ENCODE peak calls at places on chromosomes 3 and 15, in seven cellular contexts. Y is natural killer cell; F is AG04450; J is fibroblast of mammary gland; D is effector memory CD8-positive, alpha-beta T cell; Q is GM18507; I is effector CD4-positive, alpha-beta T cell. R is an unnamed sample.

GRCh38 chr3:36868614-36869436 is 76.0 kb downstream of the TRANK1 start:
- DNase-seq in Y (no peak), F (peak), J (peak), D (peak), Q (peak), I (peak), R (peak)

GRCh38 chr3:88462241-88462640 is 312.5 kb downstream of the C3orf38 start:
- DNase-seq in Y (no peak), F (no peak), J (no peak), D (no peak), Q (no peak), I (no peak), R (no peak)

GRCh38 chr3:12421132-12421531 is 63.1 kb upstream of the TSEN2 start:
- DNase-seq in Y (no peak), F (no peak), J (no peak), D (no peak), Q (no peak), I (no peak), R (no peak)

GRCh38 chr3:116473602-116474001 is 28.3 kb upstream of the LSAMP start:
- DNase-seq in Y (no peak), F (no peak), J (no peak), D (no peak), Q (no peak), I (no peak), R (no peak)

GRCh38 chr3:189712906-189713483 is 81.8 kb downstream of the TP63 start:
- DNase-seq in Y (no peak), F (no peak), J (peak), D (no peak), Q (no peak), I (no peak), R (no peak)

GRCh38 chr3:15041950-15042349 is 23.2 kb downstream of the MRPS25 start:
- DNase-seq in Y (no peak), F (no peak), J (no peak), D (no peak), Q (no peak), I (no peak), R (no peak)

GRCh38 chr15:41660235-41661077 is at the start of gene MGA:
- DNase-seq in Y (peak), F (peak), J (peak), D (peak), Q (peak), I (peak), R (peak)

GRCh38 chr3:113179235-113179829 is 32.0 kb upstream of the BOC start:
- DNase-seq in Y (no peak), F (no peak), J (no peak), D (no peak), Q (no peak), I (no peak), R (no peak)

GRCh38 chr3:70716832-70717231 is 404.4 kb upstream of the MDFIC2 start:
- DNase-seq in Y (no peak), F (no peak), J (peak), D (no peak), Q (no peak), I (no peak), R (no peak)

GRCh38 chr15:68614621-68615035 is 35.8 kb downstream of the CORO2B start:
- DNase-seq in Y (no peak), F (no peak), J (no peak), D (no peak), Q (no peak), I (no peak), R (no peak)

GRCh38 chr3:73868688-73869315 is 244.1 kb upstream of the PDZRN3 start:
- DNase-seq in Y (no peak), F (peak), J (peak), D (no peak), Q (no peak), I (no peak), R (no peak)

GRCh38 chr3:135453333-135453732 is 512.2 kb upstream of the PPP2R3A start:
- DNase-seq in Y (no peak), F (no peak), J (no peak), D (no peak), Q (no peak), I (no peak), R (no peak)

GRCh38 chr3:72549819-72550581 is 298.2 kb downstream of the SHQ1 start:
- DNase-seq in Y (no peak), F (no peak), J (no peak), D (no peak), Q (no peak), I (no peak), R (no peak)

R was measured in GM12864.